ENCODE peak calls at places on chromosomes 12 and 14, in five cellular contexts. V is CD4-positive, alpha-beta T cell; C is T-helper 2 cell; O is transverse colon; W is cardiac fibroblast. T is an unnamed sample.

GRCh38 chr14:75709207-75709812 is 48.3 kb downstream of the TTLL5 start:
- DNase-seq in V (peak), C (no peak), O (peak), W (peak), T (peak)

GRCh38 chr12:122024132-122024785 is 2.6 kb downstream of the BCL7A start:
- DNase-seq in V (no peak), C (no peak), O (no peak), W (no peak), T (no peak)

GRCh38 chr14:70358631-70359030 is 852 bp downstream of the COX16 start:
- DNase-seq in V (no peak), C (no peak), O (no peak), W (peak), T (no peak)

GRCh38 chr12:61757831-61758505 is 502.2 kb upstream of the USP15 start:
- DNase-seq in V (no peak), C (no peak), O (no peak), W (no peak), T (no peak)

GRCh38 chr14:64554551-64554950 is 4.8 kb downstream of the PPP1R36 start:
- DNase-seq in V (no peak), C (no peak), O (no peak), W (no peak), T (no peak)

GRCh38 chr14:51473351-51473750 is 178.4 kb upstream of the FRMD6 start:
- DNase-seq in V (no peak), C (no peak), O (no peak), W (no peak), T (no peak)

GRCh38 chr12:100058482-100059029 is 73.8 kb upstream of the ANKS1B start:
- DNase-seq in V (no peak), C (no peak), O (no peak), W (peak), T (no peak)

GRCh38 chr14:73426877-73427276 is 31.5 kb downstream of the NUMB start:
- DNase-seq in V (no peak), C (no peak), O (no peak), W (peak), T (peak)

GRCh38 chr12:75969768-75970167 is 61.8 kb downstream of the PHLDA1 start:
- DNase-seq in V (no peak), C (no peak), O (no peak), W (no peak), T (no peak)

GRCh38 chr12:43848786-43849185 is 12.9 kb downstream of the TMEM117 start:
- DNase-seq in V (no peak), C (no peak), O (no peak), W (peak), T (peak)